ENCODE peak calls at places on chromosomes 12 and 14, in four cellular contexts. W is A549, P is HepG2, V is K562. B is an unnamed sample.

GRCh38 chr14:100056964-100057817 is 8.0 kb upstream of the EVL start:
- DNase-seq in W (peak; percentile 28), P (no peak), V (peak; percentile 33), B (no peak)

GRCh38 chr14:70905316-70905715 is 1.9 kb upstream of the PCNX1 start:
- DNase-seq in W (no peak), P (no peak), V (no peak), B (no peak)

GRCh38 chr14:44317433-44317746 is 189.7 kb downstream of the FSCB start:
- DNase-seq in W (no peak), P (no peak), V (no peak), B (no peak)

GRCh38 chr12:2490746-2491145 is 304.0 kb upstream of the FKBP4 start:
- DNase-seq in W (no peak), P (no peak), V (no peak), B (no peak)

GRCh38 chr14:89017417-89017816 is 193.0 kb downstream of the TTC8 start:
- DNase-seq in W (no peak), P (no peak), V (no peak), B (no peak)

GRCh38 chr12:107377596-107378385 is 284.4 kb upstream of the CRY1 start:
- DNase-seq in W (no peak), P (no peak), V (no peak), B (no peak)

GRCh38 chr12:94874086-94874985 is 129.2 kb downstream of the NDUFA12 start:
- DNase-seq in W (no peak), P (no peak), V (no peak), B (no peak)

GRCh38 chr12:67477682-67478265 is 170.8 kb upstream of the DYRK2 start:
- DNase-seq in W (no peak), P (no peak), V (no peak), B (no peak)

GRCh38 chr12:92424338-92424737 is 278.5 kb upstream of the PLEKHG7 start:
- DNase-seq in W (no peak), P (no peak), V (no peak), B (peak; percentile 14)

GRCh38 chr12:92421701-92422100 is 276.1 kb upstream of the BTG1 start:
- DNase-seq in W (no peak), P (no peak), V (no peak), B (no peak)

GRCh38 chr12:92426346-92426745 is 276.4 kb upstream of the PLEKHG7 start:
- DNase-seq in W (no peak), P (no peak), V (no peak), B (no peak)

GRCh38 chr12:92421042-92421441 is 275.4 kb upstream of the BTG1 start:
- DNase-seq in W (no peak), P (no peak), V (no peak), B (no peak)

DNA sequence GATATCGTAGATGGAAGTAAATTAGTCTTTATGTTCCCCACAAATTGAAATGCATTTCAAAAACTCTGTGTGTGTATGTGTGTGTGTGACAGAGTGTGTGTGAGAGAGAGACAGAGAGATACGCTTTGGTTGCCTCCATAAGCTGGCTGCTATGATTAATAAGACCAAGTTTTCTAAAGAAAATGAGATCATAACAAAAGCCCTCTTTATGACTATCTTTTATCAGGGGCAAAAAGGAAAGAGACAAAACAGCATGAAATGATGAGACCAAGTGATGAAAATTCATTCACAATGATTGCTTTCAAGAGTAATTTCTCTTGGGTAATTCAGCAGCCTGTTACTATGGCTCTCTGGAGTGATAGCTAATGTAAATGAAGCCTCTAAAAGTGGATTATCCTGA is 277.6 kb upstream of the PLEKHG7 start:
- DNase-seq in W (no peak), P (no peak), V (no peak), B (no peak)
- TF ChIP-seq HMGXB4 in W (no peak), P (no peak), V (no peak), B (no peak)

GRCh38 chr14:61277232-61277631 is 3.9 kb downstream of the TMEM30B start:
- DNase-seq in W (no peak), P (no peak), V (no peak), B (no peak)
- TF ChIP-seq HMGXB4 in W (no peak), P (no peak), V (no peak), B (no peak)

GRCh38 chr14:91406451-91406850 is 11.2 kb downstream of the CCDC88C start:
- DNase-seq in W (no peak), P (no peak), V (no peak), B (no peak)
- TF ChIP-seq HMGXB4 in W (no peak), P (no peak), V (no peak), B (no peak)

DNA sequence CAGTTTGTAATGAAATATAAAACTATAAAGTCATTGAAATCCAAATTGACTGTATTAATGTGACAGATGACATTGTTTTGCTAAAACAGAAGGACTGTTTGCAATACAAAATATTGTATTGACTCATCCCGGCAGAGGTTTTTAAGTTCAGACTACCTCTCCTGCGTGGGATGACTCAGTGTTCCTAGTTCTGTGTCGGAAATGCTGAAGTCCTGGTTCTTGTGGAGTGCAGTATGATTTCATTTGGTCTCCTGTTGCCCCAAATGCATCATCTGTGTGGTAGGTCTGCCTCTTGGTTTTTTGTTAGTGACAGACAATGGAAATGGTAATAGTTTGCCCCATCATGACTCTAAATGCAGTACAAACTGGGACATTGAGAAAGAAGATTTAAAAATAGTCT is 27.8 kb downstream of the PELI2 start:
- DNase-seq in W (no peak), P (no peak), V (no peak), B (no peak)
- TF ChIP-seq HMGXB4 in W (no peak), P (no peak), V (no peak), B (no peak)